ENCODE peak calls at places on chromosomes 16 and 17, in ten cellular contexts. C is endothelial cell, U is dorsolateral prefrontal cortex, K is BJ, E is lung, B is GM10248, G is psoas muscle, Y is tibial artery, W is B cell, M is transverse colon. X is an unnamed sample.

GRCh38 chr17:47305302-47305923 is 18.3 kb upstream of the EFCAB13 start:
- DNase-seq in Y (no peak), K (peak), M (no peak), B (no peak), E (no peak), C (no peak), G (no peak), W (no peak), U (no peak), X (no peak)

GRCh38 chr16:28181557-28181914 is 30.2 kb downstream of the XPO6 start:
- DNase-seq in G (peak), C (no peak), K (peak), B (no peak), M (no peak), W (no peak), U (no peak), E (peak), Y (peak), X (peak)

GRCh38 chr16:87581867-87582220 is 20.5 kb upstream of the JPH3 start:
- DNase-seq in E (peak), Y (peak), G (peak), K (peak), C (no peak), M (peak), W (no peak), U (no peak), B (no peak), X (peak)

GRCh38 chr16:24009955-24010354 is 174.2 kb downstream of the PRKCB start:
- DNase-seq in M (no peak), B (no peak), Y (no peak), C (no peak), W (peak), E (no peak), K (no peak), U (no peak), G (no peak), X (no peak)

GRCh38 chr17:72407336-72408121 is 286.7 kb downstream of the SOX9 start:
- DNase-seq in W (peak), U (peak), C (no peak), M (peak), E (peak), K (peak), G (no peak), B (peak), Y (peak), X (peak)

GRCh38 chr17:5249615-5250014 is 15.0 kb upstream of the SCIMP start:
- DNase-seq in W (peak), G (peak), U (peak), C (peak), M (peak), B (peak), Y (peak), K (peak), E (peak), X (peak)

GRCh38 chr17:75289832-75290337 is 652 bp upstream of the SLC25A19 start:
- DNase-seq in G (peak), Y (peak), E (no peak), M (peak), U (no peak), B (peak), C (no peak), W (peak), K (no peak), X (peak)

GRCh38 chr16:30953511-30954124 is 3.9 kb upstream of the SETD1A start:
- DNase-seq in U (peak), E (peak), W (peak), C (peak), K (no peak), M (peak), Y (no peak), B (peak), G (peak), X (peak)

GRCh38 chr17:51435641-51436091 is 175.3 kb downstream of the UTP18 start:
- DNase-seq in B (peak), G (peak), U (peak), W (peak), M (peak), E (peak), Y (no peak), K (no peak), C (peak), X (peak)

GRCh38 chr17:71632328-71632727 is 488.5 kb upstream of the SOX9 start:
- DNase-seq in B (no peak), K (no peak), M (no peak), E (no peak), G (no peak), U (no peak), Y (no peak), C (no peak), W (no peak), X (no peak)

GRCh38 chr16:20799599-20799998 is 6.7 kb downstream of the ERI2 start:
- DNase-seq in E (no peak), M (no peak), W (peak), U (no peak), B (no peak), G (no peak), Y (no peak), C (no peak), K (no peak), X (peak)

GRCh38 chr17:38733315-38734234 is 3.4 kb downstream of the CISD3 start:
- DNase-seq in W (peak), K (no peak), U (no peak), Y (no peak), C (no peak), M (no peak), B (no peak), E (no peak), G (no peak), X (no peak)

GRCh38 chr16:70380919-70381603 is 34.4 kb downstream of the DDX19A start:
- DNase-seq in B (peak), M (peak), U (peak), K (peak), W (peak), Y (peak), G (peak), E (peak), C (peak), X (peak)

GRCh38 chr17:65785109-65785508 is 223.7 kb upstream of the AXIN2 start:
- DNase-seq in Y (no peak), B (no peak), W (no peak), G (no peak), K (peak), U (no peak), C (no peak), M (no peak), E (no peak), X (peak)

GRCh38 chr17:31581022-31581483 is 189.6 kb downstream of the RAB11FIP4 start:
- DNase-seq in Y (peak), B (no peak), U (peak), W (no peak), C (no peak), K (no peak), G (peak), M (peak), E (peak), X (no peak)

GRCh38 chr17:42459256-42459982 is 741 bp downstream of the ATP6V0A1 start:
- DNase-seq in C (peak), U (peak), M (peak), E (no peak), G (peak), K (no peak), W (peak), Y (peak), B (no peak), X (peak)

GRCh38 chr17:73091770-73092517 is 544 bp downstream of the SLC39A11 start:
- DNase-seq in Y (peak), C (peak), K (no peak), B (peak), M (peak), G (no peak), W (peak), U (no peak), E (no peak), X (peak)

GRCh38 chr17:76492989-76493501 is 8.2 kb downstream of the RHBDF2 start:
- DNase-seq in C (no peak), W (peak), Y (peak), G (peak), M (peak), K (no peak), E (peak), B (peak), U (no peak), X (peak)

GRCh38 chr17:16940116-16940881 is 31.6 kb downstream of the TNFRSF13B start:
- DNase-seq in W (no peak), K (no peak), M (no peak), U (peak), E (no peak), G (no peak), C (no peak), B (no peak), Y (peak), X (peak)

GRCh38 chr16:81634380-81635121 is 144.5 kb upstream of the PLCG2 start:
- DNase-seq in M (no peak), C (no peak), W (no peak), B (no peak), K (no peak), Y (no peak), U (no peak), E (no peak), G (no peak), X (no peak)

GRCh38 chr16:27491894-27492587 is 57.7 kb downstream of the GTF3C1 start:
- DNase-seq in E (no peak), M (no peak), U (no peak), C (no peak), G (no peak), K (no peak), B (no peak), W (no peak), Y (no peak), X (no peak)

GRCh38 chr16:80718480-80719220 is 85.7 kb downstream of the CDYL2 start:
- DNase-seq in W (no peak), U (no peak), E (no peak), B (no peak), K (no peak), G (no peak), C (no peak), Y (no peak), M (no peak), X (no peak)

GRCh38 chr17:1647802-1648581 is 1.7 kb downstream of the RILP start:
- DNase-seq in E (peak), G (peak), Y (peak), B (no peak), K (no peak), W (peak), U (peak), C (peak), M (peak), X (no peak)

GRCh38 chr16:49492090-49492801 is 118.6 kb downstream of the C16orf78 start:
- DNase-seq in G (peak), M (peak), W (peak), Y (peak), E (no peak), U (peak), K (no peak), B (peak), C (peak), X (peak)

GRCh38 chr16:56871172-56871593 is 6.2 kb downstream of the SLC12A3 start:
- DNase-seq in U (no peak), W (peak), C (no peak), E (no peak), M (peak), B (peak), G (no peak), K (no peak), Y (no peak), X (peak)

GRCh38 chr16:56870271-56870888 is 5.4 kb downstream of the SLC12A3 start:
- DNase-seq in Y (no peak), U (no peak), B (peak), C (no peak), K (no peak), M (no peak), E (no peak), G (no peak), W (no peak), X (no peak)

GRCh38 chr16:56866955-56867830 is 2.2 kb downstream of the SLC12A3 start:
- DNase-seq in M (peak), Y (no peak), W (peak), G (no peak), E (no peak), C (peak), K (no peak), U (no peak), B (peak), X (peak)

GRCh38 chr16:56868175-56868574 is 3.2 kb downstream of the SLC12A3 start:
- DNase-seq in B (no peak), Y (no peak), M (no peak), C (no peak), U (no peak), K (no peak), G (no peak), W (no peak), E (no peak), X (no peak)

DNA sequence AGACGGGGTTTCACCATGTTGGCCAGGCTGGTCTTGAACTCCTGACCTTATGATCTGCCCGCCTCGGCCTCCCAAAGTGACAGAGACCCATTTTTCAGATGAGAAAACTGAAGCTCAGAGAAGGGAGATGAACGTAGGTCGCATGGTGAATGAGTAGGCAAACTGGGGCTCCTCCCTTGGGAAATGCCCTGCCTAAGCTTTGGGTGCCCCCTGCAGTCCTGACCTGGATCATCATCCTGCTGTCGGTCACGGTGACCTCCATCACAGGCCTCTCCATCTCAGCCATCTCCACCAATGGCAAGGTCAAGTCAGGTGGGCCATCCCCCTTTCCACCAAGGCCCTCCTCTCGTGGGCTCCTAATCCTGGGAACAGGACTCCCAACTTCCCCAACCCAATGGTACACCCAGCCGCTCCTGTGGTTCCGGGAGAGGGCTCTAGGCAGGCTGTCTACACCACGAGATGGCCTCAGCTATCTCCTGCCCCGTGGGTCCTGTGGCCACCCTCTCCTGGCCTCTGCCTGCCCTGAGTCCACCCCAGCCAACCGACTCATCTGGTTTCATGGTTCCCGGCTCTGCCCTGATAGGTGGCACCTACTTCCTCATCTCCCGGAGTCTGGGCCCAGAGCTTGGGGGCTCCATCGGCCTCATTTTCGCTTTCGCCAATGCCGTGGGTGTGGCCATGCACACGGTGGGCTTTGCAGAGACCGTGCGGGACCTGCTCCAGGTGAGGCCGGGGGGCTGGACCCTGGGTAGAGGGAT is 4.7 kb downstream of the SLC12A3 start:
- DNase-seq in G (no peak), B (peak), K (no peak), E (peak), Y (no peak), C (peak), W (peak), U (no peak), M (peak), X (no peak)
- TF ChIP-seq CTCF in G (no peak), B (peak), K (peak), E (peak), Y (no peak), C (peak), W (no peak), U (no peak), M (no peak), X (peak)

GRCh38 chr16:15888072-15888976 is at the start of gene CEP20:
- DNase-seq in B (peak), E (peak), C (peak), W (peak), G (peak), K (peak), Y (peak), M (peak), U (peak), X (peak)
- TF ChIP-seq CTCF in B (no peak), E (no peak), C (no peak), W (no peak), G (no peak), K (peak), Y (peak), M (no peak), U (no peak), X (no peak)

GRCh38 chr16:1563786-1564185 is 30.3 kb downstream of the TMEM204 start:
- DNase-seq in U (no peak), K (no peak), E (no peak), Y (no peak), M (no peak), W (no peak), C (no peak), G (no peak), B (no peak), X (no peak)

GRCh38 chr16:1565083-1565805 is 31.8 kb downstream of the TMEM204 start:
- DNase-seq in M (no peak), Y (no peak), E (no peak), K (no peak), W (no peak), U (no peak), C (no peak), B (no peak), G (no peak), X (no peak)

GRCh38 chr16:1561266-1561665 is 27.8 kb downstream of the TMEM204 start:
- DNase-seq in W (no peak), G (no peak), M (no peak), B (no peak), U (no peak), Y (no peak), K (no peak), C (no peak), E (no peak), X (no peak)

GRCh38 chr16:1561836-1562235 is 28.4 kb downstream of the TMEM204 start:
- DNase-seq in U (no peak), E (no peak), B (no peak), C (no peak), Y (no peak), G (no peak), M (no peak), K (no peak), W (no peak), X (no peak)

GRCh38 chr16:1564325-1564724 is 30.9 kb downstream of the TMEM204 start:
- DNase-seq in Y (no peak), K (no peak), E (no peak), B (no peak), G (no peak), W (peak), U (no peak), M (no peak), C (peak), X (no peak)
- TF ChIP-seq CTCF in Y (peak), K (peak), E (no peak), B (peak), G (peak), W (peak), U (no peak), M (peak), C (peak), X (no peak)

DNA sequence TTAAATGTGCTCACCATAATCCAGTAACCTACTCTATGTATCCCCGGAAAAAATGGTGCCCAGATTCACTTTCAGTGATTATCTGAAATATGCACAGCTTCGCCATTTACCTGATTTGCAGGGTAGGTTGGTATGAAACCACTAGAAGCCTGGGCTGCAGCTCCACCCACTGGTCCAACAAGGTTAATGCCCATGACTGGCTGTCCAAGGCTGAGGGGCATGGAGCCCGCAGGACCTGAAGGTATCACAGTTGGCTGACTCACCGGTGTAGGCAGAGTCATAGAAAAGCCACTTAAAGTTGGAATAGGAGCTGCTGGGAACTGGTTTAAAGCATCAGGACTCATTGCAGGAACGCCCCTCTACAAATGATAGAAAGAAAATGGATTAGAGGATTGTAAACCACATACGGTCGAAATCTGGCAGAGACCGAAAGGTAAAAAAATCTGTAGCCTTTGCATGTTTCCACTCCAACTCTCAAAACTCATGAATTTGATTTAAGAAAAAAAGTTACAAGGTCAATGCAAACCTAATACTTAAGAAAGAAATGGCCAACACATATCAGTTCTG is 38.6 kb downstream of the SYNRG start:
- DNase-seq in C (peak), W (no peak), E (peak), K (no peak), Y (no peak), G (peak), U (peak), M (peak), B (peak), X (peak)
- TF ChIP-seq CTCF in C (no peak), W (peak), E (no peak), K (peak), Y (no peak), G (peak), U (peak), M (peak), B (peak), X (peak)

DNA sequence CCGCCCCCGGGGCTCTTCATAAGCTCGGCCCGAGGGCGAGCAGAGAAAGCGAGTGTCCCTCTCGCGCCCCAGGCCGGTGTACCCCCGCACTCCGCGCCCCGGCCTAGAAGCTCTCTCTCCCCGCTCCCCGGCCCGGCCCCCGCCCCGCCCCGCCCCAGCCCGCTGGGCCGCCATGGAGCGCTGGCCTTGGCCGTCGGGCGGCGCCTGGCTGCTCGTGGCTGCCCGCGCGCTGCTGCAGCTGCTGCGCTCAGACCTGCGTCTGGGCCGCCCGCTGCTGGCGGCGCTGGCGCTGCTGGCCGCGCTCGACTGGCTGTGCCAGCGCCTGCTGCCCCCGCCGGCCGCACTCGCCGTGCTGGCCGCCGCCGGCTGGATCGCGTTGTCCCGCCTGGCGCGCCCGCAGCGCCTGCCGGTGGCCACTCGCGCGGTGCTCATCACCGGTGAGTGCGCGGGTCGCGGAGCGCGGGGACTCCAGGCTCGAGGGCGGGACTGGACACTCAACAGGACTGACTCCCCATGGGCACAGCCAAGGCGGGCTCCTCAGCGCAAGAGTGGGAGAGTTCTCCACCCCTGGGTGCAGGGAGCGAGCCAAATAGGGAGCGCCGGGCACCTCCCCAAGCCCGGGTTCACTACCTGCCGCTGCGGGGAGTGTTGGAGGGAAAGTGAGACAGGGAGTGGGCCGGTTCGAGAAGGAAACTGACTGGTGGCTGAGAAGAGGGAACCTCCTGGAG is at the start of gene HSD11B2:
- DNase-seq in W (peak), U (no peak), Y (no peak), B (no peak), K (no peak), G (peak), E (peak), C (peak), M (no peak), X (peak)
- TF ChIP-seq CTCF in W (no peak), U (no peak), Y (peak), B (no peak), K (no peak), G (no peak), E (no peak), C (no peak), M (no peak), X (peak)

GRCh38 chr17:67663445-67663844 is 54.3 kb upstream of the NOL11 start:
- DNase-seq in B (no peak), U (no peak), W (no peak), M (no peak), Y (no peak), K (no peak), C (no peak), G (no peak), E (no peak), X (no peak)
- TF ChIP-seq CTCF in B (no peak), U (no peak), W (no peak), M (no peak), Y (no peak), K (no peak), C (no peak), G (no peak), E (no peak), X (no peak)

X was measured in hepatocyte.